ENCODE peak calls at places on chromosomes 6 and 20, in six cellular contexts. N, W, G, E, I and R are unnamed samples.

GRCh38 chr20:48760403-48760889 is 67.4 kb downstream of the PREX1 start:
- DNase-seq in N (no peak), W (no peak), G (no peak), E (no peak), I (no peak), R (no peak)

GRCh38 chr20:47263080-47263479 is 93.4 kb downstream of the ZMYND8 start:
- DNase-seq in N (no peak), W (no peak), G (no peak), E (no peak), I (no peak), R (no peak)

GRCh38 chr20:53691060-53691810 is 97.6 kb upstream of the ZNF217 start:
- DNase-seq in N (no peak), W (no peak), G (no peak), E (no peak), I (no peak), R (no peak)

GRCh38 chr20:61271273-61272221 is 19.5 kb downstream of the CDH4 start:
- DNase-seq in N (no peak), W (no peak), G (peak; percentile 74), E (no peak), I (no peak), R (no peak)

GRCh38 chr6:168711049-168711640 is 270.2 kb downstream of the SMOC2 start:
- DNase-seq in N (no peak), W (peak; percentile 61), G (no peak), E (no peak), I (no peak), R (no peak)

GRCh38 chr6:2029130-2029794 is 216.1 kb downstream of the GMDS start:
- DNase-seq in N (no peak), W (no peak), G (no peak), E (no peak), I (no peak), R (no peak)

GRCh38 chr6:52697903-52698302 is 27.0 kb downstream of the TMEM14A start:
- DNase-seq in N (no peak), W (no peak), G (no peak), E (no peak), I (no peak), R (no peak)

GRCh38 chr20:14582855-14583254 is 245.4 kb upstream of the FLRT3 start:
- DNase-seq in N (no peak), W (no peak), G (no peak), E (no peak), I (no peak), R (no peak)

GRCh38 chr6:12160350-12160749 is 129.8 kb upstream of the EDN1 start:
- DNase-seq in N (no peak), W (no peak), G (no peak), E (no peak), I (no peak), R (no peak)

GRCh38 chr20:23349338-23350006 is 1.1 kb upstream of the NXT1 start:
- DNase-seq in N (no peak), W (no peak), G (peak; percentile 52), E (no peak), I (no peak), R (no peak)

GRCh38 chr20:24253321-24253720 is 216.1 kb upstream of the SYNDIG1 start:
- DNase-seq in N (no peak), W (no peak), G (no peak), E (no peak), I (no peak), R (no peak)

GRCh38 chr6:51350308-51350904 is 531.7 kb downstream of the TFAP2B start:
- DNase-seq in N (no peak), W (no peak), G (no peak), E (no peak), I (no peak), R (no peak)

GRCh38 chr6:165721349-165721748 is 58.3 kb upstream of the PDE10A start:
- DNase-seq in N (no peak), W (no peak), G (no peak), E (no peak), I (no peak), R (no peak)

GRCh38 chr6:99945995-99946394 is 48.0 kb downstream of the MCHR2 start:
- DNase-seq in N (no peak), W (no peak), G (no peak), E (no peak), I (no peak), R (no peak)

GRCh38 chr6:71333700-71334099 is 45.1 kb downstream of the OGFRL1 start:
- DNase-seq in N (no peak), W (no peak), G (no peak), E (no peak), I (no peak), R (no peak)

GRCh38 chr6:106820412-106820852 is 154.1 kb downstream of the CD24 start:
- DNase-seq in N (no peak), W (no peak), G (no peak), E (no peak), I (no peak), R (no peak)

GRCh38 chr6:2580996-2581395 is 169.7 kb downstream of the MYLK4 start:
- DNase-seq in N (no peak), W (no peak), G (no peak), E (no peak), I (no peak), R (no peak)

GRCh38 chr20:1119524-1119923 is 1.1 kb downstream of the PSMF1 start:
- DNase-seq in N (no peak), W (no peak), G (no peak), E (no peak), I (no peak), R (no peak)

GRCh38 chr6:116596815-116597214 is 19.5 kb upstream of the RSPH4A start:
- DNase-seq in N (no peak), W (no peak), G (peak; percentile 61), E (no peak), I (no peak), R (no peak)

GRCh38 chr6:121435444-121436069 is at the start of gene GJA1:
- DNase-seq in N (peak; percentile 66), W (no peak), G (peak; percentile 78), E (no peak), I (no peak), R (no peak)

GRCh38 chr20:9458075-9458818 is 56.1 kb upstream of the LAMP5 start:
- DNase-seq in N (no peak), W (peak; percentile 74), G (peak; percentile 68), E (no peak), I (no peak), R (no peak)

GRCh38 chr6:88612631-88613030 is 350.8 kb downstream of the RNGTT start:
- DNase-seq in N (no peak), W (no peak), G (no peak), E (no peak), I (no peak), R (no peak)

GRCh38 chr6:35170891-35171290 is 29.8 kb upstream of the TCP11 start:
- DNase-seq in N (no peak), W (no peak), G (no peak), E (no peak), I (no peak), R (no peak)

GRCh38 chr6:132140150-132140549 is 189.0 kb upstream of the CCN2 start:
- DNase-seq in N (no peak), W (no peak), G (no peak), E (no peak), I (no peak), R (no peak)

GRCh38 chr20:51106011-51106410 is 83.1 kb upstream of the KCNG1 start:
- DNase-seq in N (no peak), W (no peak), G (peak; percentile 32), E (no peak), I (no peak), R (no peak)

GRCh38 chr20:31566658-31567379 is 38.3 kb upstream of the ID1 start:
- DNase-seq in N (no peak), W (no peak), G (no peak), E (no peak), I (no peak), R (peak; percentile 98)

GRCh38 chr20:17533396-17533795 is 2.2 kb upstream of the BFSP1 start:
- DNase-seq in N (peak; percentile 32), W (peak; percentile 67), G (peak; percentile 71), E (no peak), I (no peak), R (no peak)

GRCh38 chr6:109672204-109672603 is 18.8 kb downstream of the AK9 start:
- DNase-seq in N (no peak), W (no peak), G (no peak), E (no peak), I (no peak), R (no peak)

GRCh38 chr6:118394106-118394505 is 154.0 kb upstream of the PLN start:
- DNase-seq in N (no peak), W (no peak), G (no peak), E (no peak), I (no peak), R (no peak)

GRCh38 chr20:45114465-45115385 is at the start of gene WFDC5:
- DNase-seq in N (no peak), W (peak; percentile 52), G (no peak), E (no peak), I (no peak), R (peak; percentile 78)
- H3K27me3 ChIP-seq in N (no peaks in the 10 kb centered on the region), W (no peaks in the 10 kb centered on the region), G (no peaks in the 10 kb centered on the region), E (no peaks in the 10 kb centered on the region), I (no peaks in the 10 kb centered on the region), R (no peaks in the 10 kb centered on the region)

DNA sequence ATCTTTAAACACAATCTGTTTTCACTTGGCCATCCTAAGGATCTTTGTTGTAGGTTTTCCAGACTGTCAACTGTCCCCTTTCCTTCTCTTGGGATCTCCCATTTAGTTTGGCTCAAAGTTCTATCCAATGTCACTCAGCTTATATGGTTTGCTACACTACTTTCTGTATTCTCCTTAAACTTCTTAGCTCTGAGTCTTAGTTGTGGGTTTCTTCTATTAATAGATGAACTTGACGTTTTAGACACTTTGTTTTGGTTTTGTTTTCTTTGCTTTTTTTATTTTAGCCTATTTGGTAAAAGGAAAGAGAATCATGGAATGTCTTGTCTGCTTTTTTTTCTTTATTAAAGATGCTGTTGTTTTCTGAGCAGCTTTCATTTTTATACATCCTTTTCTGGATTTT is 11.4 kb downstream of the RMND1 start:
- DNase-seq in N (no peak), W (no peak), G (no peak), E (no peak), I (no peak), R (no peak)
- H3K4me1 ChIP-seq in N (peaks cover 27% of the 10 kb centered on the region), W (peaks cover 21% of the 10 kb centered on the region), G (no peaks in the 10 kb centered on the region), E (peaks cover 9% of the 10 kb centered on the region), I (peaks cover 32% of the 10 kb centered on the region), R (peaks cover 6% of the 10 kb centered on the region)

GRCh38 chr6:41588083-41588482 is 41.9 kb downstream of the FOXP4 start:
- DNase-seq in N (no peak), W (no peak), G (no peak), E (no peak), I (no peak), R (no peak)

GRCh38 chr6:41591859-41592502 is 45.8 kb downstream of the FOXP4 start:
- DNase-seq in N (peak; percentile 86), W (peak; percentile 92), G (peak; percentile 69), E (peak; percentile 69), I (peak; percentile 71), R (no peak)

GRCh38 chr6:41591122-41591521 is 44.9 kb downstream of the FOXP4 start:
- DNase-seq in N (no peak), W (no peak), G (no peak), E (no peak), I (no peak), R (no peak)

GRCh38 chr6:41589223-41589622 is 43.0 kb downstream of the FOXP4 start:
- DNase-seq in N (no peak), W (no peak), G (no peak), E (no peak), I (no peak), R (no peak)

GRCh38 chr6:41589636-41590622 is 43.7 kb downstream of the FOXP4 start:
- DNase-seq in N (no peak), W (no peak), G (no peak), E (no peak), I (no peak), R (no peak)
- H3K36me3 ChIP-seq in N (no peaks in the 10 kb centered on the region), W (no peaks in the 10 kb centered on the region), G (no peaks in the 10 kb centered on the region), E (no peaks in the 10 kb centered on the region), I (peaks cover 73% of the 10 kb centered on the region), R (no peaks in the 10 kb centered on the region)

GRCh38 chr20:45104786-45105185 is 3.9 kb upstream of the KCNS1 start:
- DNase-seq in N (no peak), W (no peak), G (no peak), E (no peak), I (no peak), R (peak; percentile 65)
- H3K27me3 ChIP-seq in N (no peaks in the 10 kb centered on the region), W (no peaks in the 10 kb centered on the region), G (peaks cover 21% of the 10 kb centered on the region), E (no peaks in the 10 kb centered on the region), I (peaks cover 17% of the 10 kb centered on the region), R (no peaks in the 10 kb centered on the region)